ENCODE peak calls at places on chromosomes 12 and 14, in seven cellular contexts. One of them, this sample, is unnamed.

GRCh38 chr14:91511014-91511466 is 930 bp upstream of the PPP4R3A start:
- DNase-seq in uterus: no peak
- DNase-seq in endothelial cell of umbilical vein: no peak
- DNase-seq in transverse colon: no peak
- DNase-seq in GM12891: no peak
- DNase-seq in IMR-90: peak
- DNase-seq in sigmoid colon: no peak
- DNase-seq in this sample: peak

GRCh38 chr14:70567791-70568190 is 32.7 kb downstream of the MED6 start:
- DNase-seq in uterus: no peak
- DNase-seq in endothelial cell of umbilical vein: peak
- DNase-seq in transverse colon: no peak
- DNase-seq in GM12891: no peak
- DNase-seq in IMR-90: peak
- DNase-seq in sigmoid colon: no peak
- DNase-seq in this sample: peak

GRCh38 chr12:92912052-92912451 is 17.0 kb downstream of the EEA1 start:
- DNase-seq in uterus: no peak
- DNase-seq in endothelial cell of umbilical vein: no peak
- DNase-seq in transverse colon: no peak
- DNase-seq in GM12891: no peak
- DNase-seq in IMR-90: peak
- DNase-seq in sigmoid colon: no peak
- DNase-seq in this sample: no peak

GRCh38 chr12:75656650-75657049 is 145.2 kb upstream of the KRR1 start:
- DNase-seq in uterus: no peak
- DNase-seq in endothelial cell of umbilical vein: no peak
- DNase-seq in transverse colon: no peak
- DNase-seq in GM12891: no peak
- DNase-seq in IMR-90: peak
- DNase-seq in sigmoid colon: no peak
- DNase-seq in this sample: peak

GRCh38 chr14:103267226-103267625 is 66.8 kb upstream of the EIF5 start:
- DNase-seq in uterus: no peak
- DNase-seq in endothelial cell of umbilical vein: no peak
- DNase-seq in transverse colon: no peak
- DNase-seq in GM12891: no peak
- DNase-seq in IMR-90: no peak
- DNase-seq in sigmoid colon: no peak
- DNase-seq in this sample: no peak

GRCh38 chr14:64673748-64674147 is 30.5 kb upstream of the PLEKHG3 start:
- DNase-seq in uterus: no peak
- DNase-seq in endothelial cell of umbilical vein: no peak
- DNase-seq in transverse colon: no peak
- DNase-seq in GM12891: no peak
- DNase-seq in IMR-90: no peak
- DNase-seq in sigmoid colon: no peak
- DNase-seq in this sample: no peak

GRCh38 chr12:122399592-122400373 is 22.7 kb downstream of the CLIP1 start:
- DNase-seq in uterus: peak
- DNase-seq in endothelial cell of umbilical vein: peak
- DNase-seq in transverse colon: peak
- DNase-seq in GM12891: peak
- DNase-seq in IMR-90: peak
- DNase-seq in sigmoid colon: peak
- DNase-seq in this sample: peak

GRCh38 chr14:106842687-106843086 is 1316.3 kb downstream of the TMEM121 start:
- DNase-seq in uterus: no peak
- DNase-seq in endothelial cell of umbilical vein: no peak
- DNase-seq in transverse colon: peak
- DNase-seq in GM12891: no peak
- DNase-seq in IMR-90: no peak
- DNase-seq in sigmoid colon: no peak
- DNase-seq in this sample: peak

GRCh38 chr12:113642216-113642615 is 170.5 kb upstream of the LHX5 start:
- DNase-seq in uterus: no peak
- DNase-seq in endothelial cell of umbilical vein: no peak
- DNase-seq in transverse colon: no peak
- DNase-seq in GM12891: no peak
- DNase-seq in IMR-90: no peak
- DNase-seq in sigmoid colon: no peak
- DNase-seq in this sample: no peak

GRCh38 chr14:98564541-98564940 is 707.5 kb downstream of the BCL11B start:
- DNase-seq in uterus: no peak
- DNase-seq in endothelial cell of umbilical vein: no peak
- DNase-seq in transverse colon: no peak
- DNase-seq in GM12891: no peak
- DNase-seq in IMR-90: no peak
- DNase-seq in sigmoid colon: no peak
- DNase-seq in this sample: no peak

GRCh38 chr12:123075591-123076171 is 75.2 kb downstream of the PITPNM2 start:
- DNase-seq in uterus: peak
- DNase-seq in endothelial cell of umbilical vein: no peak
- DNase-seq in transverse colon: peak
- DNase-seq in GM12891: no peak
- DNase-seq in IMR-90: no peak
- DNase-seq in sigmoid colon: no peak
- DNase-seq in this sample: no peak

GRCh38 chr14:51592836-51593235 is 58.9 kb upstream of the FRMD6 start:
- DNase-seq in uterus: no peak
- DNase-seq in endothelial cell of umbilical vein: no peak
- DNase-seq in transverse colon: no peak
- DNase-seq in GM12891: no peak
- DNase-seq in IMR-90: no peak
- DNase-seq in sigmoid colon: no peak
- DNase-seq in this sample: no peak

GRCh38 chr12:117774986-117775775 is 193.6 kb downstream of the KSR2 start:
- DNase-seq in uterus: no peak
- DNase-seq in endothelial cell of umbilical vein: peak
- DNase-seq in transverse colon: no peak
- DNase-seq in GM12891: no peak
- DNase-seq in IMR-90: no peak
- DNase-seq in sigmoid colon: no peak
- DNase-seq in this sample: no peak

GRCh38 chr12:13661005-13661887 is 320.2 kb downstream of the GRIN2B start:
- DNase-seq in uterus: peak
- DNase-seq in endothelial cell of umbilical vein: peak
- DNase-seq in transverse colon: peak
- DNase-seq in GM12891: peak
- DNase-seq in IMR-90: peak
- DNase-seq in sigmoid colon: peak
- DNase-seq in this sample: peak

GRCh38 chr12:130482448-130482847 is 144.8 kb downstream of the PIWIL1 start:
- DNase-seq in uterus: no peak
- DNase-seq in endothelial cell of umbilical vein: no peak
- DNase-seq in transverse colon: no peak
- DNase-seq in GM12891: no peak
- DNase-seq in IMR-90: no peak
- DNase-seq in sigmoid colon: no peak
- DNase-seq in this sample: no peak

GRCh38 chr14:100297320-100298300 is 8.6 kb downstream of the SLC25A29 start:
- DNase-seq in uterus: peak
- DNase-seq in endothelial cell of umbilical vein: peak
- DNase-seq in transverse colon: peak
- DNase-seq in GM12891: peak
- DNase-seq in IMR-90: peak
- DNase-seq in sigmoid colon: peak
- DNase-seq in this sample: no peak

GRCh38 chr12:75954076-75954475 is 77.5 kb downstream of the PHLDA1 start:
- DNase-seq in uterus: no peak
- DNase-seq in endothelial cell of umbilical vein: peak
- DNase-seq in transverse colon: no peak
- DNase-seq in GM12891: no peak
- DNase-seq in IMR-90: peak
- DNase-seq in sigmoid colon: no peak
- DNase-seq in this sample: peak

GRCh38 chr12:128531153-128531552 is 264.2 kb downstream of the TMEM132C start:
- DNase-seq in uterus: no peak
- DNase-seq in endothelial cell of umbilical vein: no peak
- DNase-seq in transverse colon: no peak
- DNase-seq in GM12891: no peak
- DNase-seq in IMR-90: no peak
- DNase-seq in sigmoid colon: no peak
- DNase-seq in this sample: peak

GRCh38 chr12:124898200-124898950 is 16.1 kb downstream of the UBC start:
- DNase-seq in uterus: no peak
- DNase-seq in endothelial cell of umbilical vein: peak
- DNase-seq in transverse colon: peak
- DNase-seq in GM12891: no peak
- DNase-seq in IMR-90: no peak
- DNase-seq in sigmoid colon: peak
- DNase-seq in this sample: peak

GRCh38 chr12:10018390-10018789 is 8.0 kb downstream of the CLEC12B start:
- DNase-seq in uterus: no peak
- DNase-seq in endothelial cell of umbilical vein: peak
- DNase-seq in transverse colon: no peak
- DNase-seq in GM12891: no peak
- DNase-seq in IMR-90: peak
- DNase-seq in sigmoid colon: no peak
- DNase-seq in this sample: no peak

GRCh38 chr12:89244536-89244935 is 107.8 kb downstream of the DUSP6 start:
- DNase-seq in uterus: no peak
- DNase-seq in endothelial cell of umbilical vein: peak
- DNase-seq in transverse colon: no peak
- DNase-seq in GM12891: no peak
- DNase-seq in IMR-90: peak
- DNase-seq in sigmoid colon: no peak
- DNase-seq in this sample: no peak

GRCh38 chr14:23020143-23021128 is 10.5 kb upstream of the C14orf93 start:
- DNase-seq in uterus: no peak
- DNase-seq in endothelial cell of umbilical vein: no peak
- DNase-seq in transverse colon: no peak
- DNase-seq in GM12891: no peak
- DNase-seq in IMR-90: no peak
- DNase-seq in sigmoid colon: no peak
- DNase-seq in this sample: no peak
- TF ChIP-seq POLR2A in uterus: no peak
- TF ChIP-seq POLR2A in endothelial cell of umbilical vein: no peak
- TF ChIP-seq POLR2A in transverse colon: no peak
- TF ChIP-seq POLR2A in GM12891: no peak
- TF ChIP-seq POLR2A in IMR-90: no peak
- TF ChIP-seq POLR2A in sigmoid colon: no peak
- TF ChIP-seq POLR2A in this sample: no peak

GRCh38 chr14:60537663-60538062 is 28.7 kb downstream of the SIX6 start:
- DNase-seq in uterus: no peak
- DNase-seq in endothelial cell of umbilical vein: no peak
- DNase-seq in transverse colon: no peak
- DNase-seq in GM12891: no peak
- DNase-seq in IMR-90: no peak
- DNase-seq in sigmoid colon: no peak
- DNase-seq in this sample: no peak
- TF ChIP-seq POLR2A in uterus: no peak
- TF ChIP-seq POLR2A in endothelial cell of umbilical vein: no peak
- TF ChIP-seq POLR2A in transverse colon: no peak
- TF ChIP-seq POLR2A in GM12891: no peak
- TF ChIP-seq POLR2A in IMR-90: no peak
- TF ChIP-seq POLR2A in sigmoid colon: no peak
- TF ChIP-seq POLR2A in this sample: no peak

GRCh38 chr14:32453857-32454810 is 125.0 kb downstream of the AKAP6 start:
- DNase-seq in uterus: no peak
- DNase-seq in endothelial cell of umbilical vein: no peak
- DNase-seq in transverse colon: no peak
- DNase-seq in GM12891: no peak
- DNase-seq in IMR-90: peak
- DNase-seq in sigmoid colon: peak
- DNase-seq in this sample: no peak

GRCh38 chr14:32449640-32450039 is 120.5 kb downstream of the AKAP6 start:
- DNase-seq in uterus: no peak
- DNase-seq in endothelial cell of umbilical vein: no peak
- DNase-seq in transverse colon: no peak
- DNase-seq in GM12891: no peak
- DNase-seq in IMR-90: no peak
- DNase-seq in sigmoid colon: no peak
- DNase-seq in this sample: no peak

DNA sequence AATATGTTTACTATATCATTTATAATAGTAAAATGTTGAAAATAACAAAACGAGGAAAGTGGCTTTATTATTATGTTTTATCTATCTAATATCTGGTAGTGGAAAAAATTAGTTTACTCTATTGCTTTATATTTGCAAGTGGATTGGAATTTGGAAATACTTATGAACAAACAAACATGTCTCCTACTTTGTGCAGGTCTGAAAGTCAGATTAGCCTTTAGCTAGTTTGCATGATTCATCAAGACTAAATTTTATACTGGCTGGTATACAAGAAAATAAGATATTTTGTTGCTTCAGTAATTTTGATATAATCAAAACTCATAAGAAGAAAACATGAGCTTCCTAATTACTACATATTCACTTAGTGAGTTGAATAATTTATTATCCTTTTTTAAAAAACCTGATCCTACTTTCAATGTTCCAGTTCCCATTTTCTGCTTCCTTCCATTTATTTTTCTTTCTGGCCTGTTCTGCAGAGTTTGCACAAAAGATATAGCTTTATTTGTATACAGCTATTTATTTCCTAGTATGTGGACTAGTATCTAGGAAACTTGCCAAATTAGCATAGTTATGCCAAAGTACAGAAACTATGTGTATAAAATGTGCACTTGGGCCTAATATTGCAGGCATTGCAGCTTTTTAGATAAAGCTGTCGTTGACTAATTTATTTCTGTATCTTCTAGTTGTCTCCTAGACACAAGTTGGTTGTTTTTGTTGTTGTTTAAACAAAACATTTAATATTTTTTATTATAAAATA is 122.0 kb downstream of the AKAP6 start:
- DNase-seq in uterus: no peak
- DNase-seq in endothelial cell of umbilical vein: no peak
- DNase-seq in transverse colon: no peak
- DNase-seq in GM12891: no peak
- DNase-seq in IMR-90: no peak
- DNase-seq in sigmoid colon: no peak
- DNase-seq in this sample: no peak
- TF ChIP-seq POLR2A in uterus: no peak
- TF ChIP-seq POLR2A in endothelial cell of umbilical vein: no peak
- TF ChIP-seq POLR2A in transverse colon: no peak
- TF ChIP-seq POLR2A in GM12891: no peak
- TF ChIP-seq POLR2A in IMR-90: no peak
- TF ChIP-seq POLR2A in sigmoid colon: no peak
- TF ChIP-seq POLR2A in this sample: no peak

DNA sequence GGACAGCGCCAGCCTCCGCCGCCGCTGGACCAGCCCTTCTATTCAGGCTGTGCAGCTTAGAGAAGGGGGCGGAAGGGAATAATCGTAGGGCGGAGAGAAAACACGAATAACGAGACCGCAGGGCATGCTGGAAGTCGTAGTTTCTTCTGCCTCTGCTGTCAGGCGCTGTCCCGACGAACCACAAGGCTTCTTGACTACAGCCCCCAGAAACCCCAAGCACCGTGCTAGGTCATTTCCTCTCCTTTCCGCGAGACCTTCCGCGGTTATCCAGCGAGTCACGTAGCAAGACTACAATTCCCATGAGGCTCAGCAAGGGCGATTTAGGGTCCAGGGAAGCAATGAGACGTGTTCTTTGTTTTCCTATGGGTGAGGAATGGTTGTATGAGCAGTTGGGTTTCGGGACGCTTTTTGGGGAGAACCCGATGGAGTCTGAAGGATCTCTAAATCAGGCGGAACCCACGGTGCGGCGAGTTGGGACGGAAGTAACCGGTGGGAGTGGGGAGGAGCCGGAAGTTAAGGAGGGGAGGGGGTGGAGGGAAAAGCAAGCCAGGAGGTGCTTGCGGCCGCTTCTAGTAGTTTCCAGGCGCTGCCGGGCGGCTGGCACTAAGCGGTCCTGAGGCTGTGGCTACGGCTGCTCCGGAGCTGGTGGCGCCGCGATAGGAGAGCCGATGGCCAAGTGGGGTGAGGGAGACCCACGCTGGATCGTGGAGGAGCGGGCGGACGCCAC is at the start of the genes AHSA1 and VIPAS39:
- DNase-seq in uterus: peak
- DNase-seq in endothelial cell of umbilical vein: peak
- DNase-seq in transverse colon: peak
- DNase-seq in GM12891: peak
- DNase-seq in IMR-90: peak
- DNase-seq in sigmoid colon: peak
- DNase-seq in this sample: peak
- TF ChIP-seq POLR2A in uterus: peak
- TF ChIP-seq POLR2A in endothelial cell of umbilical vein: peak
- TF ChIP-seq POLR2A in transverse colon: peak
- TF ChIP-seq POLR2A in GM12891: peak
- TF ChIP-seq POLR2A in IMR-90: peak
- TF ChIP-seq POLR2A in sigmoid colon: peak
- TF ChIP-seq POLR2A in this sample: peak

This sample was measured in A549.